ENCODE peak calls at places on chromosomes 13 and 19, in ten cellular contexts. M, R, P, U, X, D, J, G, L and Z are unnamed samples.

GRCh38 chr13:33279898-33280549 is 5.5 kb downstream of the STARD13 start:
- DNase-seq in M (peak), R (no peak), P (peak), U (no peak), X (no peak), D (no peak), J (peak), G (no peak), L (peak), Z (no peak)

GRCh38 chr19:38869160-38869835 is 8.8 kb downstream of the RINL start:
- DNase-seq in M (no peak), R (no peak), P (no peak), U (no peak), X (peak), D (no peak), J (no peak), G (peak), L (no peak), Z (peak)

GRCh38 chr13:91347996-91348905 is 764 bp downstream of the MIR17HG start:
- DNase-seq in M (no peak), R (no peak), P (no peak), U (no peak), X (peak), D (peak), J (no peak), G (peak), L (peak), Z (peak)

GRCh38 chr13:97257800-97258799 is 36.0 kb downstream of the MBNL2 start:
- DNase-seq in M (peak), R (peak), P (peak), U (peak), X (peak), D (no peak), J (peak), G (no peak), L (peak), Z (peak)

GRCh38 chr19:50252111-50252886 is 48.9 kb downstream of the MYH14 start:
- DNase-seq in M (no peak), R (peak), P (no peak), U (no peak), X (peak), D (no peak), J (no peak), G (no peak), L (peak), Z (peak)

GRCh38 chr19:16160445-16160942 is 12.8 kb downstream of the CIB3 start:
- DNase-seq in M (no peak), R (no peak), P (no peak), U (no peak), X (no peak), D (no peak), J (no peak), G (no peak), L (no peak), Z (no peak)

GRCh38 chr13:102651892-102652291 is 43.0 kb downstream of the METTL21C start:
- DNase-seq in M (peak), R (no peak), P (peak), U (no peak), X (no peak), D (no peak), J (no peak), G (no peak), L (peak), Z (no peak)

GRCh38 chr13:36706755-36707154 is 32.9 kb downstream of the SERTM1 start:
- DNase-seq in M (no peak), R (no peak), P (peak), U (peak), X (no peak), D (no peak), J (no peak), G (no peak), L (peak), Z (no peak)